ENCODE peak calls at places on chromosomes 12 and 14, in four cellular contexts. One of them, this sample, is unnamed.
A peak's percentile ranks its signal among the peaks of the same experiment; 100 is the strongest.

GRCh38 chr14:54902521-54903420 is at the start of gene GCH1:
- DNase-seq in progenitor cell of endocrine pancreas: peak; percentile 89
- DNase-seq in astrocyte: peak; percentile 12
- DNase-seq in mammary epithelial cell: peak; percentile 65
- DNase-seq in this sample: no peak

GRCh38 chr12:92608418-92609091 is 94.2 kb upstream of the PLEKHG7 start:
- DNase-seq in progenitor cell of endocrine pancreas: no peak
- DNase-seq in astrocyte: peak; percentile 33
- DNase-seq in mammary epithelial cell: peak; percentile 67
- DNase-seq in this sample: peak; percentile 57

GRCh38 chr12:63196168-63196567 is 45.2 kb upstream of the AVPR1A start:
- DNase-seq in progenitor cell of endocrine pancreas: no peak
- DNase-seq in astrocyte: no peak
- DNase-seq in mammary epithelial cell: no peak
- DNase-seq in this sample: no peak

GRCh38 chr12:67655829-67656614 is 7.5 kb downstream of the DYRK2 start:
- DNase-seq in progenitor cell of endocrine pancreas: no peak
- DNase-seq in astrocyte: no peak
- DNase-seq in mammary epithelial cell: no peak
- DNase-seq in this sample: no peak

GRCh38 chr12:109743076-109743910 is 29.7 kb downstream of the FAM222A start:
- DNase-seq in progenitor cell of endocrine pancreas: no peak
- DNase-seq in astrocyte: no peak
- DNase-seq in mammary epithelial cell: no peak
- DNase-seq in this sample: no peak

GRCh38 chr12:40016960-40017359 is 88.9 kb downstream of the SLC2A13 start:
- DNase-seq in progenitor cell of endocrine pancreas: no peak
- DNase-seq in astrocyte: peak; percentile 4
- DNase-seq in mammary epithelial cell: no peak
- DNase-seq in this sample: no peak

GRCh38 chr12:76337583-76337982 is 10.6 kb downstream of the BBS10 start:
- DNase-seq in progenitor cell of endocrine pancreas: no peak
- DNase-seq in astrocyte: peak; percentile 79
- DNase-seq in mammary epithelial cell: no peak
- DNase-seq in this sample: peak; percentile 37

GRCh38 chr14:105500036-105500725 is 9.1 kb downstream of the TEDC1 start:
- DNase-seq in progenitor cell of endocrine pancreas: no peak
- DNase-seq in astrocyte: no peak
- DNase-seq in mammary epithelial cell: no peak
- DNase-seq in this sample: no peak

GRCh38 chr12:65074932-65075331 is 46.2 kb downstream of the WIF1 start:
- DNase-seq in progenitor cell of endocrine pancreas: no peak
- DNase-seq in astrocyte: no peak
- DNase-seq in mammary epithelial cell: no peak
- DNase-seq in this sample: no peak

GRCh38 chr12:131928080-131928764 is 854 bp upstream of the PUS1 start:
- DNase-seq in progenitor cell of endocrine pancreas: no peak
- DNase-seq in astrocyte: no peak
- DNase-seq in mammary epithelial cell: no peak
- DNase-seq in this sample: no peak

GRCh38 chr12:104677441-104678089 is 220.8 kb downstream of the CHST11 start:
- DNase-seq in progenitor cell of endocrine pancreas: no peak
- DNase-seq in astrocyte: no peak
- DNase-seq in mammary epithelial cell: peak; percentile 38
- DNase-seq in this sample: no peak

GRCh38 chr12:65122661-65123060 is 1.6 kb upstream of the WIF1 start:
- DNase-seq in progenitor cell of endocrine pancreas: no peak
- DNase-seq in astrocyte: no peak
- DNase-seq in mammary epithelial cell: no peak
- DNase-seq in this sample: no peak

GRCh38 chr12:75725505-75726120 is 214.2 kb upstream of the KRR1 start:
- DNase-seq in progenitor cell of endocrine pancreas: no peak
- DNase-seq in astrocyte: peak; percentile 71
- DNase-seq in mammary epithelial cell: peak; percentile 73
- DNase-seq in this sample: peak; percentile 71

GRCh38 chr12:104485651-104486341 is 29.0 kb downstream of the CHST11 start:
- DNase-seq in progenitor cell of endocrine pancreas: no peak
- DNase-seq in astrocyte: no peak
- DNase-seq in mammary epithelial cell: no peak
- DNase-seq in this sample: no peak

DNA sequence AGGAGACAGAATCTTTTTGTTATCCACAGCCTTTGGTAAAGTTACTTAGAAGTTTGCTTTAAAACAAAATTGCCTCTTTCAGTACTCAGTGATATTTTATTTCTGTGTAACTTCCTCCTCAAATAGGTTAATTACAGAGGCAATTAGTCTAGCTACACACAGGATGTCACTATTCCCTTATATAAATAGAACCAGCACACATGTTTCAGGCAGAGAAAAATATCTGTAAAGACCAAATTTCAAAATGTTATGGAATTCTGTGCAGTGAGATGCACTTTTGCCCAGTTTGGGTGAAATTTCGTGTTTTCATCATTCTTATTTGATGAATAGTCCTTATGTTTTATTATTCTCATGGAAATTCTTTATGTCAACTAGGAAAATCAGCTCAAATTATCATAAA is 410.6 kb upstream of the SOX5 start:
- DNase-seq in progenitor cell of endocrine pancreas: no peak
- DNase-seq in astrocyte: no peak
- DNase-seq in mammary epithelial cell: no peak
- DNase-seq in this sample: no peak
- TF ChIP-seq CTCF in progenitor cell of endocrine pancreas: no peak
- TF ChIP-seq CTCF in astrocyte: no peak
- TF ChIP-seq CTCF in mammary epithelial cell: no peak
- TF ChIP-seq CTCF in this sample: no peak

DNA sequence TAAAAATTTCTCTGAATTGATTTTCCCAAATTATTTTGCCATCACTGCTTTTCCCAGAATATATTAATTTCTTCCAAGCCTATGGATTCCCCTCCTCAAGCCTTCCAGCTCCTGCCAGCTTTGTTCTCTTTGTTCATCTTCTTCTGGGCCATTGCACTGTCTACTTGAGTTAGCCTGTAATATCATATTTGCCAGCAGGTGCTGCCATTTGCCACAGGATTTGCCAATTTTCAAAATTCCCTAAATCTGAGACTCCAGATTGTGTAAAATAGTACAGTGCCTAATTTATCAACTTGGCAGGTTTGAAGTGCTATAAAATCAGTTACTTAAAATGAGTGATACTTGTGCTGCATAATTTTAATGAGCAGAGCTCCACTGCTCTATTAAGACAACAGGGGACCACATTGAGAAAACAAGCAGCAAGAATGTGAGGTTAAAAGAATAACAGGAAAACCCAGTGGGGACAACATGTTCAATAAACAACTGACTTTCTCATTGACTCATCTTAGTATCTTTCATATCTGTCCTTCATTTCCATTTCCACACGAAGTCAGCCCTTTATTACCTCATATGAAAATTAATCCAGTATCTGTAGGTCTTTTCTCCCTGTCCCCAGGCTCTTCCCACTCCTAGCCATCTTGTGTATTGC is 84.6 kb upstream of the CCDC196 start:
- DNase-seq in progenitor cell of endocrine pancreas: no peak
- DNase-seq in astrocyte: no peak
- DNase-seq in mammary epithelial cell: peak; percentile 33
- DNase-seq in this sample: no peak
- TF ChIP-seq CTCF in progenitor cell of endocrine pancreas: peak; percentile 55
- TF ChIP-seq CTCF in astrocyte: peak; percentile 36
- TF ChIP-seq CTCF in mammary epithelial cell: peak; percentile 70
- TF ChIP-seq CTCF in this sample: peak; percentile 59

GRCh38 chr12:32106517-32107366 is at the start of gene BICD1:
- DNase-seq in progenitor cell of endocrine pancreas: peak; percentile 92
- DNase-seq in astrocyte: peak; percentile 80
- DNase-seq in mammary epithelial cell: peak; percentile 89
- DNase-seq in this sample: peak; percentile 86
- TF ChIP-seq CTCF in progenitor cell of endocrine pancreas: peak; percentile 54
- TF ChIP-seq CTCF in astrocyte: no peak
- TF ChIP-seq CTCF in mammary epithelial cell: peak; percentile 18
- TF ChIP-seq CTCF in this sample: peak; percentile 70

GRCh38 chr14:93903342-93904184 is 23.6 kb upstream of the FAM181A start:
- DNase-seq in progenitor cell of endocrine pancreas: no peak
- DNase-seq in astrocyte: no peak
- DNase-seq in mammary epithelial cell: no peak
- DNase-seq in this sample: no peak
- TF ChIP-seq CTCF in progenitor cell of endocrine pancreas: peak; percentile 64
- TF ChIP-seq CTCF in astrocyte: no peak
- TF ChIP-seq CTCF in mammary epithelial cell: peak; percentile 53
- TF ChIP-seq CTCF in this sample: peak; percentile 65